ENCODE peak calls at places on chromosomes 4 and X, in six cellular contexts. W is lung microvascular endothelial cell, Z is kidney tubule cell, C is left colon, L is IMR-90, I is non-pigmented ciliary epithelial cell. E is an unnamed sample.

GRCh38 chr4:182144621-182145359 is 98.4 kb upstream of the TENM3 start:
- DNase-seq in I (no peak), C (peak), Z (peak), W (peak), L (peak), E (no peak)

GRCh38 chr4:38132140-38132673 is 172.0 kb downstream of the PTTG2 start:
- DNase-seq in C (peak), L (peak), Z (peak), W (no peak), I (peak), E (peak)

GRCh38 chr4:153204247-153205027 is at the start of gene TRIM2:
- DNase-seq in L (peak), W (no peak), Z (peak), C (peak), I (peak), E (peak)

GRCh38 chr4:105971032-105971431 is 75.8 kb downstream of the NPNT start:
- DNase-seq in L (no peak), I (no peak), W (no peak), Z (no peak), C (no peak), E (no peak)

GRCh38 chrX:14015941-14016340 is 13.8 kb downstream of the GEMIN8 start:
- DNase-seq in L (no peak), W (no peak), C (no peak), Z (no peak), I (no peak), E (no peak)

GRCh38 chrX:19544693-19545305 is 29.5 kb upstream of the MAP3K15 start:
- DNase-seq in I (no peak), L (peak), Z (peak), C (peak), W (peak), E (peak)

GRCh38 chr4:89158884-89159503 is 47.7 kb downstream of the TIGD2 start:
- DNase-seq in L (peak), W (peak), C (no peak), I (no peak), Z (peak), E (peak)

GRCh38 chr4:19429684-19430083 is 822.0 kb upstream of the SLIT2 start:
- DNase-seq in W (no peak), C (no peak), I (no peak), L (no peak), Z (no peak), E (no peak)

GRCh38 chr4:186685744-186686143 is 37.9 kb downstream of the FAT1 start:
- DNase-seq in L (peak), Z (peak), C (no peak), W (no peak), I (peak), E (no peak)

E was measured in endothelial cell of umbilical vein.